ENCODE peak calls at places on chromosome 19, in four cellular contexts. S is kidney epithelial cell, H is memory B cell, R is T-helper 9 cell. J is an unnamed sample.

GRCh38 chr19:39946532-39946931 is 12.1 kb upstream of the FCGBP start:
- DNase-seq in S (peak; percentile 58), H (no peak), R (no peak), J (no peak)

GRCh38 chr19:39842693-39843435 is 3.3 kb downstream of the FBL start:
- DNase-seq in S (no peak), H (no peak), R (no peak), J (no peak)

GRCh38 chr19:11191273-11191755 is 6.0 kb downstream of the KANK2 start:
- DNase-seq in S (no peak), H (no peak), R (no peak), J (no peak)

GRCh38 chr19:45765365-45766292 is 3.4 kb downstream of the SIX5 start:
- DNase-seq in S (no peak), H (no peak), R (no peak), J (no peak)

GRCh38 chr19:45050036-45050435 is 11.2 kb downstream of the CLASRP start:
- DNase-seq in S (no peak), H (no peak), R (no peak), J (no peak)

GRCh38 chr19:50869479-50869878 is 3.8 kb upstream of the KLK2 start:
- DNase-seq in S (no peak), H (no peak), R (no peak), J (no peak)

GRCh38 chr19:33297401-33298145 is 4.8 kb downstream of the CEBPA start:
- DNase-seq in S (no peak), H (no peak), R (no peak), J (no peak)

GRCh38 chr19:3760871-3761361 is 576 bp downstream of the APBA3 start:
- DNase-seq in S (no peak), H (no peak), R (no peak), J (no peak)

GRCh38 chr19:5718032-5718578 is 1.8 kb downstream of the LONP1 start:
- DNase-seq in S (no peak), H (no peak), R (no peak), J (no peak)

GRCh38 chr19:36528921-36529518 is 949 bp upstream of the ZNF260 start:
- DNase-seq in S (no peak), H (peak; percentile 22), R (no peak), J (peak; percentile 58)

GRCh38 chr19:16342002-16342715 is 17.5 kb downstream of the KLF2 start:
- DNase-seq in S (no peak), H (peak; percentile 68), R (no peak), J (peak; percentile 80)